ENCODE peak calls at places on chromosomes 11 and 22, in seven cellular contexts. P, F, T, V, Y, K and S are unnamed samples.

GRCh38 chr11:1206391-1207271 is 16.2 kb upstream of the MUC5B start:
- DNase-seq in F (no peak), V (peak), P (peak), T (no peak), Y (no peak), K (no peak), S (peak)

GRCh38 chr22:42918500-42918899 is 61.4 kb upstream of the ARFGAP3 start:
- DNase-seq in T (no peak), K (no peak), P (no peak), Y (no peak), F (no peak), V (no peak), S (no peak)

GRCh38 chr11:117828641-117829368 is 4.3 kb upstream of the FXYD2 start:
- DNase-seq in Y (peak), P (peak), F (peak), T (peak), K (no peak), V (peak), S (peak)

GRCh38 chr11:19605500-19606371 is 106.9 kb upstream of the NAV2 start:
- DNase-seq in Y (no peak), T (no peak), P (no peak), K (no peak), V (no peak), F (peak), S (no peak)

GRCh38 chr22:27825174-27825573 is 23.6 kb upstream of the MN1 start:
- DNase-seq in P (no peak), T (no peak), V (no peak), K (peak), Y (no peak), F (no peak), S (no peak)

GRCh38 chr11:128299132-128299726 is 288.1 kb downstream of the ETS1 start:
- DNase-seq in T (no peak), P (no peak), F (peak), Y (no peak), K (no peak), V (no peak), S (no peak)

GRCh38 chr22:20636945-20637344 is 129.5 kb downstream of the MED15 start:
- DNase-seq in Y (no peak), T (no peak), P (no peak), V (no peak), K (no peak), F (no peak), S (no peak)

GRCh38 chr11:110362916-110363574 is 66.6 kb upstream of the RDX start:
- DNase-seq in F (no peak), Y (peak), T (no peak), K (peak), P (no peak), V (peak), S (no peak)

GRCh38 chr11:44977493-44977984 is 26.9 kb upstream of the TP53I11 start:
- DNase-seq in F (no peak), T (no peak), K (peak), V (peak), Y (peak), P (no peak), S (no peak)

GRCh38 chr11:41786087-41786486 is 326.6 kb upstream of the LRRC4C start:
- DNase-seq in F (no peak), K (no peak), V (no peak), P (no peak), Y (no peak), T (no peak), S (no peak)

GRCh38 chr11:66311965-66312548 is 4.8 kb downstream of the CD248 start:
- DNase-seq in P (peak), T (peak), V (peak), F (peak), K (peak), Y (peak), S (peak)

GRCh38 chr11:38163526-38163925 is 1565.5 kb upstream of the RAG2 start:
- DNase-seq in T (no peak), K (no peak), Y (no peak), P (no peak), F (no peak), V (no peak), S (no peak)

GRCh38 chr22:48605856-48606255 is 1221.8 kb downstream of the BRD1 start:
- DNase-seq in P (no peak), V (no peak), Y (no peak), K (no peak), F (no peak), T (no peak), S (no peak)

GRCh38 chr11:118194835-118195627 is 18.6 kb upstream of the SCN2B start:
- DNase-seq in V (no peak), T (no peak), K (no peak), F (peak), P (peak), Y (peak), S (peak)

GRCh38 chr11:12785901-12786300 is 111.7 kb downstream of the TEAD1 start:
- DNase-seq in P (no peak), K (no peak), Y (no peak), F (no peak), T (no peak), V (no peak), S (no peak)

GRCh38 chr22:17167486-17167885 is 8.4 kb upstream of the HDHD5 start:
- DNase-seq in K (no peak), P (no peak), Y (peak), V (no peak), F (no peak), T (no peak), S (peak)

GRCh38 chr11:83663446-83663845 is 377.3 kb upstream of the CCDC90B start:
- DNase-seq in K (no peak), F (peak), V (no peak), T (no peak), Y (no peak), P (no peak), S (no peak)

GRCh38 chr11:128324051-128324481 is 263.3 kb downstream of the ETS1 start:
- DNase-seq in K (no peak), P (no peak), T (peak), V (no peak), Y (no peak), F (no peak), S (no peak)

GRCh38 chr22:45310331-45311032 is 748 bp downstream of the FAM118A start:
- DNase-seq in P (peak), V (no peak), T (no peak), K (no peak), Y (no peak), F (peak), S (no peak)

GRCh38 chr11:2276999-2277328 is 6.6 kb upstream of the ASCL2 start:
- DNase-seq in V (peak), P (no peak), Y (no peak), F (no peak), K (no peak), T (no peak), S (peak)

GRCh38 chr11:42205518-42205917 is 746.1 kb upstream of the LRRC4C start:
- DNase-seq in P (no peak), K (no peak), F (no peak), Y (no peak), T (no peak), V (no peak), S (no peak)

GRCh38 chr11:125569913-125570621 is 790 bp downstream of the EI24 start:
- DNase-seq in V (no peak), Y (peak), K (peak), F (peak), P (no peak), T (no peak), S (no peak)

GRCh38 chr11:87597696-87598095 is 560.0 kb downstream of the TMEM135 start:
- DNase-seq in K (no peak), Y (no peak), T (no peak), V (no peak), P (no peak), F (no peak), S (no peak)

GRCh38 chr22:44125421-44125820 is 55.3 kb upstream of the PARVG start:
- DNase-seq in P (no peak), Y (no peak), V (no peak), K (no peak), T (no peak), F (no peak), S (no peak)

GRCh38 chr11:2580061-2580421 is 119.8 kb downstream of the KCNQ1OT1 start:
- DNase-seq in K (no peak), P (peak), Y (peak), T (no peak), V (peak), F (no peak), S (no peak)

GRCh38 chr11:101987370-101987769 is 59.9 kb upstream of the CFAP300 start:
- DNase-seq in T (no peak), F (no peak), K (peak), V (no peak), Y (no peak), P (no peak), S (no peak)
- H3K27ac ChIP-seq in T (no peak), F (no peak), K (no peak), V (no peak), Y (no peak), P (no peak), S (no peak)

GRCh38 chr11:93875637-93876036 is 25.2 kb upstream of the VSTM5 start:
- DNase-seq in P (no peak), K (no peak), V (no peak), Y (no peak), F (no peak), T (no peak), S (no peak)

GRCh38 chr11:93869830-93870229 is 19.4 kb upstream of the VSTM5 start:
- DNase-seq in T (no peak), F (no peak), V (no peak), Y (no peak), P (no peak), K (no peak), S (no peak)

GRCh38 chr11:93870616-93871015 is 20.2 kb upstream of the VSTM5 start:
- DNase-seq in F (no peak), T (no peak), P (no peak), K (no peak), V (no peak), Y (no peak), S (no peak)

DNA sequence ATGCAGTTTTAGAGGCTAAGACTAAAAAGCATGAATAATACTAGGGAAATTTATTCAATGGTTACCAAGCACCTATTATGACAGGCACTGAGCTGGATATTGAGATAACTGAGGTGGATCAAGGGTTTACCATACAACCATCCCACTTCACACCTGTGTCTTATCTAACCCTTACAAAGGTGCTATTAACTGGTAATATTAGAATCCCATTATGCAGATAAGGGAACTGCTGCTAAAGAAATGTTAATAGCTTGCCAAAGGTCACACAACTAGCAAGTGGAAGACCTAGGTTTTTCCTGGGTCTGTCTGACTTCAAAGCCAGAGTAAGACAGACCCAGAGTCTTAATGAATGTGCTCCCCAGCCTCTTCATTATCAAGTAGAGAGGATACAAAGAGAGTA is 21.1 kb upstream of the VSTM5 start:
- DNase-seq in Y (no peak), K (no peak), P (no peak), T (no peak), F (no peak), V (no peak), S (no peak)
- H3K27ac ChIP-seq in Y (no peak), K (no peak), P (no peak), T (no peak), F (no peak), V (no peak), S (no peak)

GRCh38 chr11:120185678-120186407 is 25.0 kb upstream of the OAF start:
- DNase-seq in K (no peak), F (no peak), V (peak), Y (peak), T (no peak), P (peak), S (no peak)
- H3K27ac ChIP-seq in K (no peak), F (no peak), V (no peak), Y (peak), T (no peak), P (peak), S (no peak)

DNA sequence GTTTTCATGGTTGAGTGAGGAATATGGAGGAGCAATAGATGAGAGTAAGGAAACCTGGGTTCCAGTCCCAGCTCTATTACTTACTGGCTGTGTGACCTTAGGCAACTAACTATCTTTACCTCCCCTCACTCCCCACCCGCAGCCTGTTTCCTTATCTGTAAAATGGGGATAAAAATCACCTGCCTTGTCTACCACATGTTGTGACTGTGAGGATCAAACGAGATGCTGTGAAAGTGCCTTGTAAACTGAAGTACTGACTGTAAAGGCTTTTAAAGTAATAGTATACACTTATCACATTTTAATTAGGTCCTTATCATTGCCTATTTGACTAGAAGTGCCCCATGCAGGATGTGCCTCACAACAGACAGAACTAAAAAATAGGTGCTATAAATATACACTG is 18.9 kb upstream of the PPP2R1B start:
- DNase-seq in P (no peak), V (no peak), Y (no peak), T (no peak), F (no peak), K (no peak), S (no peak)
- H3K27ac ChIP-seq in P (no peak), V (no peak), Y (no peak), T (no peak), F (no peak), K (no peak), S (no peak)

GRCh38 chr11:70567680-70568503 is 169.6 kb downstream of the CTTN start:
- DNase-seq in V (peak), F (peak), Y (no peak), K (peak), T (no peak), P (no peak), S (no peak)
- H3K27ac ChIP-seq in V (no peak), F (peak), Y (peak), K (peak), T (no peak), P (peak), S (peak)

GRCh38 chr11:34784318-34784841 is 131.8 kb downstream of the APIP start:
- DNase-seq in K (no peak), V (no peak), Y (no peak), F (no peak), P (no peak), T (no peak), S (no peak)
- H3K27ac ChIP-seq in K (no peak), V (no peak), Y (no peak), F (no peak), P (no peak), T (no peak), S (no peak)